ENCODE peak calls at places on chromosome 18, in ten cellular contexts. L, H, O, V, Q, J, T, D, A and P are unnamed samples.

GRCh38 chr18:52333860-52334259 is 6.1 kb upstream of the DCC start:
- DNase-seq in L (no peak), H (no peak), O (no peak), V (no peak), Q (no peak), J (no peak), T (no peak), D (no peak), A (no peak), P (no peak)

GRCh38 chr18:34120294-34120693 is 104.4 kb downstream of the NOL4 start:
- DNase-seq in L (no peak), H (no peak), O (no peak), V (no peak), Q (no peak), J (no peak), T (no peak), D (no peak), A (no peak), P (no peak)

GRCh38 chr18:2406544-2406943 is 164.8 kb downstream of the METTL4 start:
- DNase-seq in L (no peak), H (no peak), O (no peak), V (no peak), Q (no peak), J (no peak), T (no peak), D (no peak), A (no peak), P (no peak)

GRCh38 chr18:55988537-55988936 is 400.5 kb upstream of the TCF4 start:
- DNase-seq in L (no peak), H (no peak), O (no peak), V (no peak), Q (no peak), J (no peak), T (no peak), D (no peak), A (no peak), P (no peak)

GRCh38 chr18:53153281-53153680 is 813.3 kb downstream of the DCC start:
- DNase-seq in L (no peak), H (no peak), O (no peak), V (no peak), Q (no peak), J (no peak), T (peak), D (no peak), A (no peak), P (no peak)

GRCh38 chr18:68181956-68182355 is 533.0 kb downstream of the TMX3 start:
- DNase-seq in L (no peak), H (no peak), O (no peak), V (no peak), Q (no peak), J (no peak), T (no peak), D (no peak), A (no peak), P (no peak)

GRCh38 chr18:44579745-44580144 is 100.9 kb upstream of the SETBP1 start:
- DNase-seq in L (no peak), H (no peak), O (no peak), V (no peak), Q (no peak), J (no peak), T (no peak), D (no peak), A (no peak), P (no peak)

GRCh38 chr18:56003009-56003408 is 415.0 kb upstream of the TCF4 start:
- DNase-seq in L (no peak), H (no peak), O (no peak), V (no peak), Q (no peak), J (no peak), T (no peak), D (no peak), A (peak), P (no peak)

GRCh38 chr18:65876310-65876709 is 125.5 kb downstream of the CDH7 start:
- DNase-seq in L (no peak), H (no peak), O (no peak), V (no peak), Q (no peak), J (no peak), T (no peak), D (no peak), A (no peak), P (no peak)

GRCh38 chr18:76822510-76823165 is at the start of gene ZNF236:
- DNase-seq in L (peak), H (peak), O (peak), V (no peak), Q (peak), J (peak), T (peak), D (peak), A (peak), P (peak)

GRCh38 chr18:79577451-79578395 is 101.9 kb upstream of the CTDP1 start:
- DNase-seq in L (no peak), H (no peak), O (no peak), V (no peak), Q (no peak), J (no peak), T (no peak), D (no peak), A (no peak), P (no peak)

GRCh38 chr18:49907346-49907929 is 94.1 kb upstream of the ACAA2 start:
- DNase-seq in L (no peak), H (no peak), O (no peak), V (no peak), Q (no peak), J (no peak), T (no peak), D (no peak), A (peak), P (no peak)

GRCh38 chr18:8806798-8807501 is 101.6 kb downstream of the MTCL1 start:
- DNase-seq in L (no peak), H (no peak), O (no peak), V (no peak), Q (no peak), J (no peak), T (no peak), D (no peak), A (no peak), P (no peak)

GRCh38 chr18:27887287-27887686 is 289.6 kb downstream of the CDH2 start:
- DNase-seq in L (no peak), H (no peak), O (no peak), V (no peak), Q (no peak), J (no peak), T (no peak), D (no peak), A (no peak), P (no peak)

GRCh38 chr18:56238576-56238975 is 399.8 kb downstream of the TXNL1 start:
- DNase-seq in L (no peak), H (no peak), O (no peak), V (no peak), Q (no peak), J (no peak), T (no peak), D (no peak), A (no peak), P (no peak)

GRCh38 chr18:34976899-34977786 is 64.1 kb upstream of the MAPRE2 start:
- DNase-seq in L (peak), H (peak), O (peak), V (no peak), Q (peak), J (peak), T (peak), D (peak), A (peak), P (peak)

GRCh38 chr18:79818036-79818435 is 20.3 kb downstream of the KCNG2 start:
- DNase-seq in L (no peak), H (no peak), O (no peak), V (no peak), Q (no peak), J (no peak), T (no peak), D (no peak), A (no peak), P (no peak)

GRCh38 chr18:26635466-26635865 is 87.1 kb upstream of the KCTD1 start:
- DNase-seq in L (no peak), H (no peak), O (no peak), V (no peak), Q (no peak), J (no peak), T (no peak), D (no peak), A (no peak), P (no peak)

GRCh38 chr18:63135101-63135500 is 184.5 kb downstream of the BCL2 start:
- DNase-seq in L (no peak), H (no peak), O (no peak), V (no peak), Q (no peak), J (no peak), T (no peak), D (no peak), A (no peak), P (no peak)

GRCh38 chr18:59742325-59743111 is 45.3 kb upstream of the CCBE1 start:
- DNase-seq in L (no peak), H (no peak), O (no peak), V (no peak), Q (no peak), J (no peak), T (no peak), D (no peak), A (no peak), P (peak)

GRCh38 chr18:28647961-28648360 is 471.0 kb upstream of the CDH2 start:
- DNase-seq in L (no peak), H (no peak), O (no peak), V (no peak), Q (no peak), J (no peak), T (no peak), D (no peak), A (no peak), P (no peak)

GRCh38 chr18:55430026-55430425 is 158.0 kb downstream of the TCF4 start:
- DNase-seq in L (no peak), H (no peak), O (no peak), V (no peak), Q (no peak), J (no peak), T (no peak), D (no peak), A (no peak), P (no peak)

GRCh38 chr18:13086906-13087305 is 95.7 kb downstream of the CEP192 start:
- DNase-seq in L (no peak), H (no peak), O (no peak), V (no peak), Q (no peak), J (no peak), T (no peak), D (no peak), A (no peak), P (no peak)

GRCh38 chr18:1015777-1016176 is 111.1 kb downstream of the ADCYAP1 start:
- DNase-seq in L (peak), H (no peak), O (no peak), V (no peak), Q (no peak), J (no peak), T (no peak), D (no peak), A (no peak), P (no peak)

GRCh38 chr18:80231616-80232015 is 15.7 kb downstream of the PARD6G start:
- DNase-seq in L (no peak), H (no peak), O (no peak), V (no peak), Q (no peak), J (no peak), T (no peak), D (no peak), A (no peak), P (no peak)

GRCh38 chr18:10580215-10580614 is 54.4 kb downstream of the NAPG start:
- DNase-seq in L (no peak), H (no peak), O (no peak), V (no peak), Q (no peak), J (no peak), T (no peak), D (no peak), A (no peak), P (no peak)